ENCODE peak calls at places on chromosomes 5 and 9, in seven cellular contexts. One of them, this sample, is unnamed.

GRCh38 chr9:17216011-17216410 is 81.2 kb downstream of the CNTLN start:
- DNase-seq in HCT116: no peak
- DNase-seq in GM12878: no peak
- DNase-seq in HepG2: no peak
- DNase-seq in H1: no peak
- DNase-seq in T47D: no peak
- DNase-seq in K562: no peak
- DNase-seq in this sample: no peak

GRCh38 chr9:20898885-20899554 is 132.4 kb downstream of the HACD4 start:
- DNase-seq in H1: no peak
- DNase-seq in HepG2: no peak
- DNase-seq in K562: no peak
- DNase-seq in T47D: no peak
- DNase-seq in GM12878: no peak
- DNase-seq in HCT116: no peak
- DNase-seq in this sample: peak; percentile 28

GRCh38 chr9:81083062-81083461 is 606.3 kb downstream of the TLE1 start:
- DNase-seq in HepG2: no peak
- DNase-seq in GM12878: no peak
- DNase-seq in H1: no peak
- DNase-seq in K562: no peak
- DNase-seq in T47D: no peak
- DNase-seq in HCT116: no peak
- DNase-seq in this sample: peak; percentile 3

GRCh38 chr9:98983295-98984268 is 39.9 kb downstream of the COL15A1 start:
- DNase-seq in HepG2: no peak
- DNase-seq in H1: no peak
- DNase-seq in HCT116: no peak
- DNase-seq in K562: no peak
- DNase-seq in GM12878: no peak
- DNase-seq in T47D: no peak
- DNase-seq in this sample: no peak

GRCh38 chr9:115118471-115119156 is 657 bp upstream of the TNC start:
- DNase-seq in H1: peak; percentile 77
- DNase-seq in T47D: peak; percentile 34
- DNase-seq in HCT116: peak; percentile 50
- DNase-seq in K562: no peak
- DNase-seq in GM12878: no peak
- DNase-seq in HepG2: no peak
- DNase-seq in this sample: peak; percentile 75

GRCh38 chr5:128857061-128857677 is 108.1 kb upstream of the SLC27A6 start:
- DNase-seq in HCT116: no peak
- DNase-seq in T47D: no peak
- DNase-seq in GM12878: no peak
- DNase-seq in HepG2: no peak
- DNase-seq in K562: no peak
- DNase-seq in H1: no peak
- DNase-seq in this sample: no peak

GRCh38 chr9:95336281-95336680 is 18.8 kb upstream of the FANCC start:
- DNase-seq in HCT116: no peak
- DNase-seq in GM12878: no peak
- DNase-seq in T47D: no peak
- DNase-seq in H1: no peak
- DNase-seq in HepG2: peak; percentile 30
- DNase-seq in K562: peak; percentile 35
- DNase-seq in this sample: peak; percentile 40

GRCh38 chr9:136045595-136046554 is 49.2 kb downstream of the NACC2 start:
- DNase-seq in HepG2: no peak
- DNase-seq in K562: no peak
- DNase-seq in HCT116: no peak
- DNase-seq in T47D: no peak
- DNase-seq in H1: no peak
- DNase-seq in GM12878: no peak
- DNase-seq in this sample: no peak

GRCh38 chr9:111096051-111096450 is 57.8 kb upstream of the LPAR1 start:
- DNase-seq in K562: no peak
- DNase-seq in HepG2: no peak
- DNase-seq in H1: no peak
- DNase-seq in GM12878: no peak
- DNase-seq in T47D: no peak
- DNase-seq in HCT116: no peak
- DNase-seq in this sample: no peak

GRCh38 chr5:165497707-165498106 is 1992.3 kb downstream of the MAT2B start:
- DNase-seq in K562: peak; percentile 5
- DNase-seq in HepG2: no peak
- DNase-seq in GM12878: no peak
- DNase-seq in T47D: peak; percentile 18
- DNase-seq in HCT116: no peak
- DNase-seq in H1: peak; percentile 7
- DNase-seq in this sample: peak; percentile 23

GRCh38 chr9:6680797-6681146 is 35.2 kb upstream of the GLDC start:
- DNase-seq in K562: no peak
- DNase-seq in HCT116: no peak
- DNase-seq in H1: no peak
- DNase-seq in T47D: peak; percentile 12
- DNase-seq in HepG2: peak; percentile 68
- DNase-seq in GM12878: no peak
- DNase-seq in this sample: peak; percentile 71

DNA sequence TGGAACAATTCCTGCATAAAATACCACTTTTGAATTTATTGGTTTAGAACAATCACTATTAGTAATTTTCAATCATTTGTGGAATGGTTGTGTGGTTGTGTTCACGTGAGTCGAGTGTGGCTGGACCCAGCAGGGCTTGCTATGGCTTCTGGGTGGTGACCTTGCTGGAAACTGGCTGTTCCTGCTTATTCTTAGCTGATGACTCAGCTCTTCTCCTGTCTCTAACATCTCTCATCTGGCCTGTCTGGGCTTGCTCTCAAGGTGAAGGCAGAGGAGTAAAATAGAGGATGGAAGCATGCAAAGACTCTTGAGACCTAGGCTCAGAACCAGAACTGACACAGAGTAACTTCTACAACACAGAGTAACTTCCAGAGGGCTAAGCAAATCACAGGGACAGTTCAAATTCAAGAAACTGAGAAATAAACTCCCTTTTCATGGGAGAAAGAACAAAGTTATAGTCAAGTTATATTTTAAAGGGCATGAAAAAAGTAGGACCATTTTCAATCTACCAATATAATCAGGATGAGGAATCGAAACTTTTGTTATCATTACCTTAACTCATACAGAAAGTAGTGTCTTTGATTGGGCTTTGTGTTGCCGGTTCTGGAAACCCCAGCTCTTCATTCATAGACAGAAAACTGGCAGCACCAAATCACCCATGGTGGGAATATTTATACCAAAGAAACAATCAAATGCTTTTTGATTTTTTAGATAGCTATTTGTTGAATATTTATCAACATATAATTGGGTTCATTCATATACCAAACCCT is 665.1 kb downstream of the CDH18 start:
- DNase-seq in K562: no peak
- DNase-seq in T47D: no peak
- DNase-seq in H1: no peak
- DNase-seq in HCT116: no peak
- DNase-seq in GM12878: no peak
- DNase-seq in HepG2: no peak
- DNase-seq in this sample: no peak
- TF ChIP-seq JUND in K562: peak; percentile 25
- TF ChIP-seq JUND in T47D: no peak
- TF ChIP-seq JUND in H1: no peak
- TF ChIP-seq JUND in HCT116: no peak
- TF ChIP-seq JUND in GM12878: no peak
- TF ChIP-seq JUND in HepG2: no peak
- TF ChIP-seq JUND in this sample: no peak

GRCh38 chr5:110908848-110909247 is 162.7 kb upstream of the TSLP start:
- DNase-seq in HepG2: no peak
- DNase-seq in HCT116: no peak
- DNase-seq in H1: no peak
- DNase-seq in K562: no peak
- DNase-seq in T47D: no peak
- DNase-seq in GM12878: no peak
- DNase-seq in this sample: no peak

GRCh38 chr5:110909415-110909814 is 162.1 kb upstream of the TSLP start:
- DNase-seq in K562: no peak
- DNase-seq in HCT116: no peak
- DNase-seq in T47D: no peak
- DNase-seq in H1: no peak
- DNase-seq in GM12878: no peak
- DNase-seq in HepG2: no peak
- DNase-seq in this sample: no peak

GRCh38 chr5:110913221-110913620 is 158.3 kb upstream of the TSLP start:
- DNase-seq in H1: no peak
- DNase-seq in T47D: no peak
- DNase-seq in HepG2: no peak
- DNase-seq in GM12878: no peak
- DNase-seq in K562: no peak
- DNase-seq in HCT116: no peak
- DNase-seq in this sample: no peak

GRCh38 chr5:110903966-110904365 is 165.2 kb downstream of the SLC25A46 start:
- DNase-seq in GM12878: no peak
- DNase-seq in K562: no peak
- DNase-seq in HepG2: no peak
- DNase-seq in HCT116: no peak
- DNase-seq in T47D: no peak
- DNase-seq in H1: no peak
- DNase-seq in this sample: no peak

GRCh38 chr5:110909950-110910349 is 161.6 kb upstream of the TSLP start:
- DNase-seq in T47D: no peak
- DNase-seq in HCT116: no peak
- DNase-seq in GM12878: no peak
- DNase-seq in K562: no peak
- DNase-seq in H1: no peak
- DNase-seq in HepG2: no peak
- DNase-seq in this sample: no peak
- TF ChIP-seq JUND in T47D: no peak
- TF ChIP-seq JUND in HCT116: no peak
- TF ChIP-seq JUND in GM12878: no peak
- TF ChIP-seq JUND in K562: no peak
- TF ChIP-seq JUND in H1: no peak
- TF ChIP-seq JUND in HepG2: no peak
- TF ChIP-seq JUND in this sample: peak; percentile 34

GRCh38 chr9:126687868-126688503 is 74.3 kb downstream of the LMX1B start:
- DNase-seq in HepG2: no peak
- DNase-seq in T47D: no peak
- DNase-seq in K562: no peak
- DNase-seq in H1: no peak
- DNase-seq in HCT116: no peak
- DNase-seq in GM12878: no peak
- DNase-seq in this sample: no peak
- TF ChIP-seq JUND in HepG2: no peak
- TF ChIP-seq JUND in T47D: no peak
- TF ChIP-seq JUND in K562: no peak
- TF ChIP-seq JUND in H1: no peak
- TF ChIP-seq JUND in HCT116: no peak
- TF ChIP-seq JUND in GM12878: no peak
- TF ChIP-seq JUND in this sample: no peak

DNA sequence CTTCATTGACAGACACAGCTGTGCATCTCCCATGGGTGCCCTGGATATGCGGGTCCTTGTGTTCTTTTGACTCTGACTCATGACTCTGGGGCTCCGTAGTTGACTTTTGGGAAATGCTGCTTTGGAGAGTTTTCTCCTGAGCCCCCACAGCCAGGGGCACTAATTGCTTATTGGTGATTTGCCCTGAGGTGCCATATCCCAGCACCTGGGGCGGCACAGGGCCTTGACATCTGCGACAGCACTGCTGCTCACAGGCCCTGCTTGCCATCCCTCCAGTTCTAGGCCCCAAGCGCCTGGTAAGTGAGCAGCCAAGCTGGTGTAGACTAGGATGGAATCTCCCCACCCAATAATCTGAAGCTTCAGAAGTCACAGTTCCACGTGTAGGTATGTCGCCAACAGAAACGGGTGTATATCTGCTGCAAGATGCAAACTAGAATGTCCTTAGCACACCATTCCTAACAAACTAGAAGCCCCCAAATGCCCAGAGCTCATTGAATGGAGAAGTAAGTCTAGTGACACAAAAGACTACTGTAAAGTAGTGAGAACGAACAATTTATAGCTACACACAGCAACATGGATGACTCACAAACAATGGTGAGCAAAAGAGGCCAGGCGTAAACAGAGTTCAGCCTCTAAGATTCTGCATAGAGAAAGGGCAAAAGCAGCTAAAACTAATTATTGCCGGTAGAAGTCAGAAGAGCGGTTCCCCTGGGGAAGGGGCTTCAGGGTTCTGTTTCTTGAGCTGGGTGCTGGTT is 74.9 kb downstream of the AMBP start:
- DNase-seq in T47D: no peak
- DNase-seq in H1: no peak
- DNase-seq in HCT116: no peak
- DNase-seq in K562: no peak
- DNase-seq in GM12878: no peak
- DNase-seq in HepG2: no peak
- DNase-seq in this sample: no peak
- TF ChIP-seq JUND in T47D: no peak
- TF ChIP-seq JUND in H1: no peak
- TF ChIP-seq JUND in HCT116: no peak
- TF ChIP-seq JUND in K562: no peak
- TF ChIP-seq JUND in GM12878: no peak
- TF ChIP-seq JUND in HepG2: no peak
- TF ChIP-seq JUND in this sample: no peak

This sample was measured in SK-N-SH.